ENCODE peak calls at places on chromosomes 3 and 15, in eight cellular contexts. L is BE2C, O is heart right ventricle, E is epithelial cell of esophagus, W is body of pancreas, A is lung, B is neural crest cell, J is fibroblast of villous mesenchyme. Q is an unnamed sample.

GRCh38 chr3:37114251-37115145 is 59.9 kb downstream of the LRRFIP2 start:
- DNase-seq in L (no peak), O (no peak), E (peak; percentile 53), W (no peak), A (no peak), B (no peak), J (peak; percentile 88), Q (no peak)

GRCh38 chr3:100256724-100257123 is 4.1 kb upstream of the TBC1D23 start:
- DNase-seq in L (no peak), O (no peak), E (no peak), W (no peak), A (no peak), B (no peak), J (peak; percentile 73), Q (no peak)

GRCh38 chr15:99909914-99910313 is 176.7 kb upstream of the LYSMD4 start:
- DNase-seq in L (no peak), O (no peak), E (no peak), W (no peak), A (no peak), B (no peak), J (peak; percentile 5), Q (peak; percentile 48)

GRCh38 chr15:92394327-92395175 is 870 bp downstream of the ST8SIA2 start:
- DNase-seq in L (peak; percentile 52), O (no peak), E (no peak), W (no peak), A (no peak), B (peak; percentile 74), J (no peak), Q (no peak)

GRCh38 chr3:52529376-52530333 is 4.0 kb downstream of the NT5DC2 start:
- DNase-seq in L (peak; percentile 61), O (no peak), E (no peak), W (no peak), A (no peak), B (no peak), J (peak; percentile 76), Q (no peak)

GRCh38 chr15:88986949-88987589 is 73.9 kb upstream of the MFGE8 start:
- DNase-seq in L (no peak), O (no peak), E (no peak), W (no peak), A (no peak), B (no peak), J (no peak), Q (no peak)

GRCh38 chr3:187085933-187086332 is 53.4 kb downstream of the RPL39L start:
- DNase-seq in L (no peak), O (no peak), E (no peak), W (no peak), A (no peak), B (no peak), J (no peak), Q (no peak)

GRCh38 chr3:190862209-190863118 is at the start of gene GMNC:
- DNase-seq in L (peak; percentile 82), O (peak; percentile 86), E (peak; percentile 90), W (peak; percentile 87), A (peak; percentile 77), B (peak; percentile 66), J (peak; percentile 66), Q (peak; percentile 49)

GRCh38 chr15:66224946-66225345 is 28.6 kb downstream of the MEGF11 start:
- DNase-seq in L (no peak), O (no peak), E (no peak), W (no peak), A (no peak), B (no peak), J (no peak), Q (no peak)

GRCh38 chr3:196225763-196226364 is 9.5 kb downstream of the SLC51A start:
- DNase-seq in L (no peak), O (no peak), E (no peak), W (no peak), A (no peak), B (no peak), J (no peak), Q (no peak)

GRCh38 chr3:106176734-106177133 is 307.9 kb upstream of the CBLB start:
- DNase-seq in L (no peak), O (no peak), E (no peak), W (no peak), A (no peak), B (no peak), J (peak; percentile 42), Q (peak; percentile 29)

GRCh38 chr3:119206611-119207511 is 33.5 kb downstream of the UPK1B start:
- DNase-seq in L (no peak), O (no peak), E (peak; percentile 90), W (peak; percentile 21), A (no peak), B (no peak), J (no peak), Q (no peak)

GRCh38 chr3:73270839-73271483 is 209.5 kb downstream of the EBLN2 start:
- DNase-seq in L (peak; percentile 56), O (no peak), E (no peak), W (no peak), A (no peak), B (no peak), J (no peak), Q (no peak)

GRCh38 chr3:3633761-3634160 is 165.5 kb upstream of the LRRN1 start:
- DNase-seq in L (no peak), O (no peak), E (no peak), W (no peak), A (no peak), B (no peak), J (no peak), Q (no peak)

GRCh38 chr15:64762546-64762945 is 12.8 kb downstream of the RBPMS2 start:
- DNase-seq in L (no peak), O (no peak), E (no peak), W (no peak), A (no peak), B (no peak), J (no peak), Q (no peak)

DNA sequence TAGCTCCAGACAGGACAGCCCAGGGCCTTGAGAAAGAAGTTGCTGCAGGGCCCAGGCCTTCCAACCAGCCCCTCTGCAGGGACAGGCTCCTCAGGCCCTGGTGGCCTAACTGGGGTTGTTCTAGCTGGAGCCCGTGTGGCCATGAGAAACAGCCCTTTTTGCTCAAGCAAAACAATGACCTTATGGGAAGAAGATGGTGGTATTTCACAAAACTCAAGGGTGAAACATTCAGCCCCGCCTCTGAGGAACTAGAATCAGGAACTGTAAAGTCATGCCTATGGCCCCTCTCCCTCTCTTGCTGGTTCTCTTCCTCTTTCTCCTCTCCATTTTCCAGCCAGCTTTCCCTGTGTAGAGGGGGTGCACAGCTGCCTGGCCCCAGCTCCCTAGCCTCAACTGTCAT is 273.3 kb downstream of the RPLP1 start:
- DNase-seq in L (no peak), O (no peak), E (no peak), W (no peak), A (peak; percentile 49), B (no peak), J (no peak), Q (no peak)
- TF ChIP-seq CTCF in L (no peak), O (no peak), E (no peak), W (no peak), A (no peak), B (no peak), J (no peak), Q (no peak)

GRCh38 chr3:67819447-67819846 is 165.0 kb upstream of the SUCLG2 start:
- DNase-seq in L (no peak), O (no peak), E (peak; percentile 2), W (no peak), A (no peak), B (no peak), J (no peak), Q (no peak)
- TF ChIP-seq CTCF in L (peak; percentile 19), O (peak; percentile 17), E (no peak), W (peak; percentile 42), A (no peak), B (peak; percentile 52), J (peak; percentile 49), Q (peak; percentile 27)

DNA sequence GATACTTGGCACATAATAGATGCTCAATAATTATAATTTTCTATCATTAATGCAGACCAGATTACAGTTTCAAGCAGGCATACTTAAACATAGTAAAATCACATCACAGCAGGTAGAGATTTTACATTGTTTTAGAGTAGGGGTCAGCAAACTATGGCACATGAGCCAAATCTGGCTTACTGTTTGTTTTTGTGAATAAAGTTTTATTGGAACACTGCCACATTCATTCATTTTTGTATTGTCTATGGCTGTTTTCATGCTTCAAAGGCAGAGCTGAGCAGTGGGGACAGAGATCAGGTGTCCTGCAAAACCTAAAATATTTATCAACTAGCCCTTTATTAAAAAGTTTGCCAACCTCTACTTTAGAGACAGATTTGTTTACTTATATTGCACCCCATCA is 189.6 kb upstream of the MRPL3 start:
- DNase-seq in L (no peak), O (no peak), E (no peak), W (no peak), A (no peak), B (no peak), J (no peak), Q (no peak)
- TF ChIP-seq CTCF in L (no peak), O (no peak), E (no peak), W (no peak), A (no peak), B (no peak), J (no peak), Q (no peak)

GRCh38 chr3:150699068-150699635 is 4.6 kb downstream of the ERICH6 start:
- DNase-seq in L (no peak), O (no peak), E (peak; percentile 79), W (no peak), A (no peak), B (no peak), J (peak; percentile 14), Q (no peak)

GRCh38 chr3:150703756-150704344 is at the start of gene ERICH6:
- DNase-seq in L (peak; percentile 94), O (peak; percentile 93), E (peak; percentile 91), W (peak; percentile 93), A (peak; percentile 92), B (peak; percentile 83), J (peak; percentile 87), Q (peak; percentile 90)
- TF ChIP-seq CTCF in L (no peak), O (peak; percentile 19), E (peak; percentile 32), W (peak; percentile 54), A (no peak), B (peak; percentile 41), J (no peak), Q (no peak)

DNA sequence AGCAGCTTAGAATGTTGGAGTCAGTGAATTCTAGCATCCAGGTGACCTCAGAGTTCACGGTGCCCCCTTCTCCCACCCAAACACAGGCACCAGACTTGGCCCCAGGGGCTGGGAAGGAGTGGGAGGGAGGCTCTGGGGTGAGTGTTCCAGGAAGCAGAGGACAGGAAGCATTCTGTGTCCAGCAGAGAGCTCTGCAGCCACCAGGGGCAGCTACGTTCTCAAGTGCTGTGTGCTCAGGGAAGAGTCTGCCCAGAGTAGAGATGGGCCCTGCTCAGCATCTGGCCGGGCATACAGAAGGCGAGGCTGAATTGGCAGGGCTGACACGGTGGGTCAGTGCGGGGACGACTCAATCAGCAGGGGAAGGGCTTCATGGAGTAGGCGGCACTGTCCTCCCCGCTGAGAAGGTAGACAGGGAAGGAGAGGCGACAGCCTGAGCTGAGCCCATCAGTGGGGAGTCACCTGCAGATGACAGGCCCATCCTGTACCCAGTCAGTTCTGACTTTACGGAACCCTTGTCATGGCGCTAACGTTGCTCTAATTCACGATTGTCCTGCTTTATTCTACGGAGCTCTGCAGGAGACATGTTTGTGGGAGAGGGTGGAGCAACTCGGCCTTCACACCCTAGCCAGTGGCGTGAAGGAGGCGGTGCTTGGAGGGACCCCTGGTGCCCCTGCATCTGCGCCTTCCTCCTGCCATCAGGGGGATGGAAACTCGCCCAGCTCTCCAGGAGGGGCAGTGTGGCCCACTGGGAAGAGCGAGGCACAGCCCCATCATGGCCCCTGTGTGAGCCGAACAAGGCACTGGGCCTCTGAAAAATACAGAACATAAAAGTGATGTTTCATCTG is 82.1 kb downstream of the C3orf70 start:
- DNase-seq in L (peak; percentile 51), O (no peak), E (peak; percentile 24), W (no peak), A (no peak), B (peak; percentile 26), J (peak; percentile 20), Q (no peak)
- TF ChIP-seq CTCF in L (peak; percentile 55), O (no peak), E (peak; percentile 38), W (no peak), A (no peak), B (peak; percentile 54), J (peak; percentile 37), Q (no peak)

Q was measured in GM13977.